ENCODE peak calls at places on chromosomes 12 and 14, in five cellular contexts. E is left lung, J is neural crest cell, X is endothelial cell, R is uterus. I is an unnamed sample.

GRCh38 chr12:122975790-122976647 is 975 bp downstream of the OGFOD2 start:
- DNase-seq in E (no peak), X (no peak), J (no peak), R (no peak), I (no peak)

GRCh38 chr14:30768791-30769190 is 105.6 kb upstream of the COCH start:
- DNase-seq in E (no peak), J (no peak), X (no peak), R (no peak), I (no peak)

GRCh38 chr14:92542766-92543554 is 29.4 kb downstream of the RIN3 start:
- DNase-seq in R (no peak), J (no peak), E (no peak), X (no peak), I (no peak)

GRCh38 chr14:97156705-97157104 is 359.5 kb downstream of the VRK1 start:
- DNase-seq in E (no peak), X (no peak), R (no peak), J (no peak), I (no peak)

GRCh38 chr12:128338344-128338743 is 71.4 kb downstream of the TMEM132C start:
- DNase-seq in X (no peak), R (no peak), J (no peak), E (no peak), I (no peak)

GRCh38 chr12:124188561-124189405 is 106.1 kb upstream of the RFLNA start:
- DNase-seq in X (peak), R (no peak), J (no peak), E (no peak), I (no peak)

GRCh38 chr14:97713023-97713422 is 915.8 kb downstream of the VRK1 start:
- DNase-seq in R (no peak), J (no peak), X (no peak), E (no peak), I (no peak)

GRCh38 chr12:57834086-57834876 is 12.2 kb downstream of the CTDSP2 start:
- DNase-seq in R (no peak), X (no peak), E (no peak), J (no peak), I (no peak)

GRCh38 chr12:28527631-28528249 is 337.5 kb downstream of the CCDC91 start:
- DNase-seq in E (no peak), J (no peak), R (no peak), X (no peak), I (no peak)

GRCh38 chr14:21486640-21487087 is 9.7 kb downstream of the TOX4 start:
- DNase-seq in J (no peak), X (no peak), R (no peak), E (no peak), I (no peak)

GRCh38 chr12:1594295-1595025 is at the start of gene FBXL14:
- DNase-seq in R (peak), J (peak), X (peak), E (peak), I (peak)

GRCh38 chr14:73058923-73059311 is 583 bp downstream of the RBM25 start:
- DNase-seq in E (no peak), R (peak), J (no peak), X (peak), I (peak)

GRCh38 chr14:94192534-94192933 is 18.4 kb downstream of the PPP4R4 start:
- DNase-seq in R (no peak), X (no peak), E (no peak), J (no peak), I (no peak)

GRCh38 chr14:101917413-101918124 is 46.8 kb upstream of the DYNC1H1 start:
- DNase-seq in R (no peak), E (no peak), J (no peak), X (no peak), I (no peak)

GRCh38 chr12:16347391-16348298 is at the start of gene MGST1:
- DNase-seq in R (peak), X (peak), J (peak), E (peak), I (peak)

GRCh38 chr12:124437621-124438414 is 129.6 kb downstream of the NCOR2 start:
- DNase-seq in X (no peak), R (no peak), J (no peak), E (no peak), I (no peak)

GRCh38 chr12:127165567-127166392 is 1101.2 kb upstream of the TMEM132C start:
- DNase-seq in R (peak), E (peak), J (peak), X (no peak), I (peak)

GRCh38 chr14:91403069-91403600 is 14.5 kb downstream of the CCDC88C start:
- DNase-seq in E (no peak), R (no peak), X (no peak), J (no peak), I (no peak)

GRCh38 chr14:98692832-98693231 is 579.2 kb downstream of the BCL11B start:
- DNase-seq in R (no peak), E (no peak), X (no peak), J (no peak), I (no peak)

GRCh38 chr12:1805441-1806081 is 14.8 kb upstream of the LRTM2 start:
- DNase-seq in X (no peak), E (peak), J (no peak), R (no peak), I (no peak)

GRCh38 chr12:116116650-116117424 is 160.7 kb downstream of the MED13L start:
- DNase-seq in R (no peak), X (no peak), E (no peak), J (no peak), I (no peak)

GRCh38 chr14:24252289-24253124 is 10.1 kb upstream of the TINF2 start:
- DNase-seq in R (no peak), X (no peak), E (peak), J (no peak), I (no peak)
- TF ChIP-seq CTCF in R (no peak), X (no peak), E (no peak), J (no peak), I (no peak)

GRCh38 chr12:61367281-61367785 is 892.9 kb upstream of the USP15 start:
- DNase-seq in E (no peak), X (no peak), J (no peak), R (no peak), I (no peak)
- TF ChIP-seq CTCF in E (no peak), X (no peak), J (no peak), R (no peak), I (no peak)

GRCh38 chr14:100374891-100375272 is 51.7 kb downstream of the SLC25A47 start:
- DNase-seq in R (no peak), E (no peak), X (no peak), J (no peak), I (no peak)

GRCh38 chr14:100375273-100375962 is 52.3 kb downstream of the SLC25A47 start:
- DNase-seq in R (peak), X (peak), J (no peak), E (peak), I (no peak)

GRCh38 chr14:100374270-100374669 is 51.1 kb downstream of the SLC25A47 start:
- DNase-seq in J (no peak), X (no peak), R (no peak), E (no peak), I (no peak)

GRCh38 chr14:100375963-100376735 is 53.0 kb downstream of the SLC25A47 start:
- DNase-seq in R (peak), J (peak), X (peak), E (peak), I (peak)

GRCh38 chr14:100376751-100377171 is 53.6 kb downstream of the SLC25A47 start:
- DNase-seq in E (no peak), R (no peak), J (no peak), X (peak), I (no peak)
- TF ChIP-seq CTCF in E (no peak), R (no peak), J (peak), X (no peak), I (peak)

DNA sequence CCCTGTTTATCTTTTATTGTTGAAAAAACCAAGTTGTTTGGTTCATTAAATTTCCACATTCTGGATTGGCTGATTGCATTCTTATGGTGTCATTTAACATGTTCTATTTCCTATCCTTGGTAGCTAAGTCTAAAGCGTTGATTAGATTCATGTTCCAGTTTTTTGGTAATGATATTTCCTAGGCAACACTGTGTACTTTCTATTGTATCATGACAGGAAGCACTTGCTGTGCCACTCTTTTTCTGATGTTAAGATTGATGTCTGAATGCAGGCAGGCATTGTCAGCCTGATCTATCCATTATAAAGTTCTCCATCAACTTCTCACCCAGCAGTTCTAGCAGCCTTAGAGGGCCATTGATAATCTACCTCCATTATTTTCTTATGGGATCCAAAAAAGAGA is 91.1 kb upstream of the ARID2 start:
- DNase-seq in X (no peak), R (no peak), E (no peak), J (no peak), I (no peak)
- TF ChIP-seq CTCF in X (no peak), R (no peak), E (no peak), J (no peak), I (no peak)

DNA sequence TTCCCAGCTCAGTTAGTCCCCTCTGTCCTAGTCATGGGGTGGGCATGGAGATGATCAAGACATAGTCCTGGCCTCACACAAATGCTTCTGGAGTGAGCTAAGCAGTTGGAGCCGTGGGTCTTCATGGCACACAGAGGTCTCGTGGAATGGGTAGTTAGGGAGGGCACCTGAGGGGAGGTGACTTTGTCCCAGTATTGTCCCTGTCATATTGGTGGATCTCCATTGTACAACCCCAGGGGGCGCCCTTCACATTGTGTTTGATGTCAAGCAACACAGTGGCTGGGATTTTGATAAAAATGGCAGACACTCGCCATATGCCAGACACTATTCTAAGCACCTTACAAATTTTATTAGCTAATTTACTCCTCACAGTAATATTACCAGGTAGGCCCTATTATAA is 175.4 kb upstream of the LHX5 start:
- DNase-seq in J (peak), R (no peak), X (peak), E (no peak), I (no peak)
- TF ChIP-seq CTCF in J (no peak), R (no peak), X (peak), E (no peak), I (peak)

DNA sequence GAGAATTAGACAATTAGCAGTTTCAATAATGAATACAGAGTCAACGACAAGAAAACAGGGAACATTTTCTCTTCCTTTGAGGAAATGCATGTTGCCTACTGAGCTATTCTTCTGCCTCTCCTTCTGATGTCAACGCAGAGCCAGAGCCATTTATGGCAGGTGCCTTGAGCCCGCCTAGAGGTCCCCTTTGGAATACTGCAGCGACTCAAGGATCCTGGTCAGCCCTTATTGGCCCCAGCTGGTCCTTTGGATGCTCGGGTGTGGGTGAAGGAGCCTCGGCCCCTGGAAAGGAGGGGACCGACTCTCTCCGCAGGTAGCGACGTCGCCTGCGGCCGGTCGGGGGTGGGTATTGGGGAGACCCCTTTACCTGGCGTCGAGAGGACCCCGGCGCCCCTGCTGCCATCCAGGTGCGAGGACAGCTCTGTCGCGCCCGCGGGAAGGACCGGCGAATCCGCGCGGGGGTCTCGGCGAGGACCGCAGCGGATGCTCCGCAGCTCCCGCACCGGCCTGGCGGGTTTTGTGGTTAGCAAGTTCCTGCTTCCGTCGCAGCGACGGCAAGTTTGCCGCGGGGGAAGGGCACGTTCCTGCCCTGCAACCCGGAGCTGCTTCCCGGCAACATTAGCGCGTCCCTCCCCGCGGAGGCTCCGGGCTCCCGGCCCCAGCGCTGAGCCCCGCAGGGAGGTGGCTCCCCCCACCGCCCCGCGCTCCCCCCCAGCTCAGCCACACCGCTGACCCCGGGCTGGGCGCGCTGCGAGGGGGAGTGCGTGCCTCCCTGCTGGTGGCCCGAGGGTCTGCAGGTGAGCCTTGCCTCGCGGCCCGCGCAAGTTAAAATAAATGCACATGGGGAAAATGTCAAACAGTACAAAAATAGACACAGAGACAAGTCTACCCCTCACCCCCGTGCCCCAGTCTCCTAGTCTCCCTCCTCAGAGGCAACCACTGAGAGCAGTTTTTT is at the start of gene MANSC1:
- DNase-seq in J (peak), X (peak), E (peak), R (peak), I (peak)
- TF ChIP-seq CTCF in J (peak), X (peak), E (peak), R (peak), I (peak)

GRCh38 chr12:76556373-76556772 is 3.2 kb downstream of the OSBPL8 start:
- DNase-seq in E (no peak), J (no peak), R (no peak), X (no peak), I (no peak)

GRCh38 chr12:76558684-76559276 is 791 bp downstream of the OSBPL8 start:
- DNase-seq in X (peak), E (peak), R (peak), J (peak), I (no peak)

GRCh38 chr12:76560083-76560491 is 516 bp upstream of the OSBPL8 start:
- DNase-seq in J (no peak), R (no peak), E (no peak), X (no peak), I (no peak)

GRCh38 chr12:76562158-76562557 is 2.6 kb upstream of the OSBPL8 start:
- DNase-seq in X (no peak), J (no peak), R (no peak), E (no peak), I (no peak)

GRCh38 chr12:76559277-76560082 is at the start of gene OSBPL8:
- DNase-seq in J (peak), X (peak), R (peak), E (peak), I (peak)
- TF ChIP-seq CTCF in J (peak), X (no peak), R (peak), E (peak), I (no peak)

DNA sequence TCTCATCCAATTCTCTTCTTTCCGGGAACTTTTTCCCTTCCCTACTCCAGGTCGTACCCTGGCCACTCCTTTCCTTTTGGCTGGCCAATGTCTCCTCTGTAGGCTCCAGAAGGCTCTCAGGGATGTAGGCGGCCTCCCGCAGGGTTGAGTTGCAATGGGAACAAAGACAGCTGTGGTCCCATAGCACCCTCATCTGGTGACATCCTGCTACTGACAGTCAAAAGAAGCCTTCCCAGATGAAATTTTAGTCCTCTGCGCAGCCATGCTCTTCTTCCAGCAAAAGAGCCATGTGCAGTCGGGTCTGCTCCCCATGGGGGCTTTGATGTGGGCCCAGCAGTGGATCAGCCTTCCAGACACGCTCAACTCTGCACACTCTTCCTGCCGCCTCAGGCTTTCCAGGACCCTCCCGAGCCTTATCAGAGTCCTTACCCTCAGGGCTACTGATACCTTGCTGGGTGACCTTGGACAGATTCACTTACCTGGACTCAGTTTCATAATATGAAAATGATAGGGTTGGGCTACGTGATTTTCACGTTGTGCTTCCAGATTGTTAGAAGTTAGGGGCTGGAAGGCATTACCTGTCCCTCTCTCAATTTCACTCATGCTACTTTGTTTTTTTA is 5.5 kb upstream of the CELA1 start:
- DNase-seq in E (no peak), J (peak), X (peak), R (no peak), I (no peak)
- TF ChIP-seq CTCF in E (peak), J (peak), X (peak), R (peak), I (peak)

GRCh38 chr12:47317182-47317915 is 237.6 kb upstream of the AMIGO2 start:
- DNase-seq in X (no peak), E (no peak), J (no peak), R (no peak), I (no peak)
- TF ChIP-seq CTCF in X (no peak), E (no peak), J (no peak), R (no peak), I (no peak)

GRCh38 chr14:104003616-104004015 is 61.3 kb upstream of the RD3L start:
- DNase-seq in E (no peak), X (no peak), R (no peak), J (no peak), I (no peak)

GRCh38 chr14:103999795-104000440 is 57.6 kb upstream of the RD3L start:
- DNase-seq in E (no peak), X (no peak), R (no peak), J (no peak), I (no peak)

GRCh38 chr14:103998027-103998426 is 55.7 kb upstream of the RD3L start:
- DNase-seq in J (no peak), E (no peak), X (no peak), R (no peak), I (no peak)

GRCh38 chr14:103997391-103997790 is 55.1 kb upstream of the RD3L start:
- DNase-seq in E (no peak), R (no peak), X (no peak), J (no peak), I (no peak)

DNA sequence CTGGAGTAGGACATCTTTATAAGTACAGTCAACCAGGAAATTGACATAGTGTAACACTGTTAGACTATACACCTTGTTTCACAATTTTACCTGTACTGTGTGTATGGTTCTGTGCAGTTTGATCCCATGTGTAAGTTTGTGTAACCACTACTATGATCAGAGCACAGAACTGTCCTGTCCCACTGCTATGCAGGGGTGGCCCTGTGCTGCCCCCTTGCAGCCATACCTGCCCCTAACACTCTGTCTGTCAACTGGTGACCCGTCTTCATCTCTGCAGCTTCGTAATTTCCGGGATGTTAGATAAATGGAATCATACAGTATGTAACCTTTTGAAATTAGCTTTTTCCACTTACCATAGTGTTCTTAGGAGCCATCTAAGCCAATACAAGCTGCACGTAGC is 58.7 kb upstream of the RD3L start:
- DNase-seq in X (peak), J (no peak), E (no peak), R (no peak), I (no peak)
- TF ChIP-seq CTCF in X (peak), J (peak), E (no peak), R (no peak), I (peak)

I was measured in type B pancreatic cell.